ENCODE peak calls at places on chromosomes 13 and 19, in ten cellular contexts. V is HL-60; H is effector memory CD4-positive, alpha-beta T cell; Y is RWPE1; N is NCI-H1105; O is right cardiac atrium; M is GM04504; U is NCI-H774; F is HEK293T; E is fibroblast of mammary gland. D is an unnamed sample.

GRCh38 chr13:50801087-50801931 is 42.2 kb downstream of the DLEU7 start:
- DNase-seq in M (peak), V (peak), N (peak), E (peak), Y (peak), F (peak), H (peak), U (peak), O (peak), D (peak)

GRCh38 chr13:107518292-107518691 is 697.0 kb downstream of the LIG4 start:
- DNase-seq in E (peak), F (no peak), V (no peak), U (no peak), M (no peak), O (no peak), N (no peak), Y (peak), H (no peak), D (no peak)

GRCh38 chr19:1169921-1170885 is 3.9 kb downstream of the SBNO2 start:
- DNase-seq in M (no peak), F (no peak), H (no peak), U (no peak), O (no peak), Y (peak), N (no peak), E (peak), V (no peak), D (no peak)

GRCh38 chr19:7856679-7857663 is 17.2 kb downstream of the PRR36 start:
- DNase-seq in M (no peak), F (no peak), Y (no peak), O (no peak), U (no peak), V (no peak), E (no peak), N (no peak), H (no peak), D (no peak)

GRCh38 chr13:97113231-97114001 is 108.7 kb upstream of the MBNL2 start:
- DNase-seq in O (no peak), M (no peak), N (peak), V (no peak), Y (no peak), F (no peak), H (no peak), E (no peak), U (peak), D (no peak)

GRCh38 chr19:2164020-2164988 is 571 bp downstream of the DOT1L start:
- DNase-seq in V (no peak), E (no peak), U (no peak), N (no peak), Y (peak), M (no peak), H (no peak), O (no peak), F (no peak), D (no peak)

GRCh38 chr19:17754634-17755532 is 3.6 kb downstream of the FCHO1 start:
- DNase-seq in O (no peak), Y (no peak), H (no peak), N (no peak), M (no peak), V (no peak), U (no peak), F (no peak), E (no peak), D (peak)

GRCh38 chr13:20525144-20525600 is 485 bp downstream of the CRYL1 start:
- DNase-seq in O (peak), F (peak), U (no peak), E (peak), V (no peak), N (no peak), Y (no peak), M (no peak), H (peak), D (peak)

GRCh38 chr19:13277104-13277809 is 127.0 kb downstream of the IER2 start:
- DNase-seq in H (peak), M (peak), Y (peak), F (peak), O (peak), N (peak), E (peak), U (peak), V (peak), D (peak)

GRCh38 chr19:53642381-53643099 is 10.7 kb downstream of the DPRX start:
- DNase-seq in E (no peak), V (no peak), H (no peak), F (no peak), Y (no peak), U (no peak), O (no peak), M (no peak), N (no peak), D (no peak)

GRCh38 chr19:3343619-3344502 is 22.5 kb upstream of the NFIC start:
- DNase-seq in M (peak), H (peak), Y (peak), U (peak), E (peak), N (no peak), V (peak), F (peak), O (peak), D (peak)

GRCh38 chr13:43766766-43767165 is 20.0 kb downstream of the ENOX1 start:
- DNase-seq in U (no peak), Y (no peak), H (no peak), M (no peak), V (no peak), F (no peak), O (peak), E (no peak), N (no peak), D (no peak)

GRCh38 chr19:10919352-10920287 is 8.8 kb downstream of the YIPF2 start:
- DNase-seq in V (no peak), O (no peak), F (no peak), E (no peak), H (no peak), Y (no peak), U (no peak), M (no peak), N (peak), D (no peak)

GRCh38 chr19:38875656-38876345 is 2.3 kb downstream of the RINL start:
- DNase-seq in M (no peak), H (no peak), O (no peak), Y (no peak), N (no peak), V (no peak), U (peak), E (no peak), F (no peak), D (no peak)

GRCh38 chr13:93727301-93728141 is 500.9 kb downstream of the GPC6 start:
- DNase-seq in E (peak), Y (no peak), H (no peak), U (no peak), V (no peak), O (no peak), F (no peak), N (no peak), M (peak), D (no peak)

GRCh38 chr19:16301999-16302694 is 22.5 kb upstream of the KLF2 start:
- DNase-seq in F (no peak), N (no peak), V (no peak), H (no peak), M (no peak), U (no peak), Y (peak), O (no peak), E (peak), D (no peak)

GRCh38 chr19:18659281-18660050 is 22.6 kb downstream of the KLHL26 start:
- DNase-seq in N (no peak), U (no peak), V (peak), M (no peak), O (peak), H (no peak), E (peak), F (no peak), Y (no peak), D (peak)

GRCh38 chr19:20422616-20423205 is 142.9 kb downstream of the ZNF737 start:
- DNase-seq in F (no peak), N (no peak), V (no peak), H (no peak), M (no peak), E (peak), O (no peak), Y (no peak), U (no peak), D (peak)

GRCh38 chr13:79459906-79460305 is 21.0 kb upstream of the NDFIP2 start:
- DNase-seq in E (no peak), V (no peak), U (no peak), O (no peak), N (no peak), M (no peak), Y (no peak), F (no peak), H (no peak), D (no peak)

GRCh38 chr13:78192721-78193120 is 274.1 kb upstream of the EDNRB start:
- DNase-seq in N (no peak), H (no peak), Y (no peak), F (no peak), M (peak), E (peak), V (no peak), O (no peak), U (no peak), D (no peak)

D was measured in pons.